ENCODE peak calls at places on chromosomes 3 and 15, in six cellular contexts. L is OCI-LY7, V is suprapubic skin, U is GM20000, G is heart right ventricle, W is fibroblast of pulmonary artery. B is an unnamed sample.

GRCh38 chr3:149575213-149575961 is 82.4 kb downstream of the WWTR1 start:
- DNase-seq in W (peak), V (peak), U (no peak), G (peak), L (no peak), B (no peak)

GRCh38 chr15:28875461-28875965 is 10.3 kb upstream of the APBA2 start:
- DNase-seq in V (no peak), U (no peak), W (no peak), L (no peak), G (no peak), B (no peak)

GRCh38 chr3:129058441-129059194 is 2.0 kb upstream of the GP9 start:
- DNase-seq in W (no peak), G (no peak), L (peak), U (no peak), V (no peak), B (no peak)

GRCh38 chr3:63970596-63971468 is 52.5 kb downstream of the PSMD6 start:
- DNase-seq in U (no peak), L (no peak), G (no peak), W (no peak), V (no peak), B (no peak)

GRCh38 chr3:194964809-194965208 is 279.1 kb downstream of the FAM43A start:
- DNase-seq in L (no peak), V (no peak), W (no peak), G (no peak), U (no peak), B (no peak)

GRCh38 chr15:85620321-85621044 is 174.2 kb downstream of the KLHL25 start:
- DNase-seq in L (no peak), U (no peak), G (peak), V (no peak), W (peak), B (no peak)

GRCh38 chr3:144415492-144415891 is 443.9 kb downstream of the DIPK2A start:
- DNase-seq in V (no peak), G (no peak), L (no peak), W (no peak), U (no peak), B (no peak)

GRCh38 chr15:67915374-67916050 is 75.7 kb upstream of the RNU6-1 start:
- DNase-seq in W (peak), U (no peak), G (peak), L (no peak), V (no peak), B (no peak)

GRCh38 chr3:177652556-177653290 is 455.4 kb upstream of the TBL1XR1 start:
- DNase-seq in G (no peak), U (no peak), L (no peak), V (no peak), W (no peak), B (no peak)

GRCh38 chr15:96693990-96694517 is 363.6 kb downstream of the NR2F2 start:
- DNase-seq in G (no peak), W (no peak), U (no peak), V (no peak), L (no peak), B (no peak)

GRCh38 chr3:11713171-11713570 is 69.5 kb upstream of the VGLL4 start:
- DNase-seq in U (no peak), G (no peak), W (no peak), L (no peak), V (no peak), B (no peak)

GRCh38 chr3:127712881-127713771 is 40.4 kb downstream of the ABTB1 start:
- DNase-seq in W (no peak), G (no peak), L (no peak), U (no peak), V (peak), B (no peak)

GRCh38 chr3:187739125-187739560 is 6.1 kb downstream of the BCL6 start:
- DNase-seq in U (no peak), L (peak), G (no peak), V (peak), W (no peak), B (no peak)

GRCh38 chr15:96327155-96327741 is 3.3 kb upstream of the NR2F2 start:
- DNase-seq in L (peak), W (peak), U (peak), V (no peak), G (no peak), B (no peak)

GRCh38 chr3:39497753-39498152 is 30.3 kb downstream of the MOBP start:
- DNase-seq in V (no peak), W (no peak), L (no peak), G (no peak), U (no peak), B (no peak)

GRCh38 chr3:9948586-9948985 is 3.6 kb downstream of the PRRT3 start:
- DNase-seq in W (no peak), V (no peak), U (peak), G (no peak), L (no peak), B (no peak)

GRCh38 chr15:68204776-68205557 is at the start of gene CALML4:
- DNase-seq in G (peak), W (peak), U (no peak), V (peak), L (no peak), B (no peak)

GRCh38 chr15:82040862-82041261 is 5.0 kb downstream of the MEX3B start:
- DNase-seq in G (no peak), L (no peak), W (no peak), U (no peak), V (no peak), B (no peak)

GRCh38 chr3:8371085-8371551 is 130.5 kb upstream of the LMCD1 start:
- DNase-seq in V (no peak), U (no peak), W (peak), L (no peak), G (no peak), B (no peak)

GRCh38 chr3:29065211-29065785 is 215.6 kb upstream of the RBMS3 start:
- DNase-seq in V (peak), L (no peak), G (peak), W (peak), U (no peak), B (no peak)

GRCh38 chr3:178288074-178288473 is 248.2 kb upstream of the KCNMB2 start:
- DNase-seq in V (no peak), U (no peak), W (no peak), G (no peak), L (no peak), B (no peak)

GRCh38 chr3:66053783-66054094 is 15.0 kb upstream of the MAGI1 start:
- DNase-seq in L (no peak), W (no peak), U (no peak), G (no peak), V (no peak), B (no peak)

GRCh38 chr15:35697549-35698299 is 151.8 kb upstream of the DPH6 start:
- DNase-seq in W (peak), U (no peak), L (no peak), V (no peak), G (no peak), B (no peak)

GRCh38 chr3:145191543-145191942 is 969.4 kb downstream of the PLOD2 start:
- DNase-seq in W (peak), G (no peak), U (no peak), V (no peak), L (no peak), B (no peak)

GRCh38 chr15:34737379-34737928 is 17.3 kb downstream of the GJD2 start:
- DNase-seq in G (peak), V (no peak), L (no peak), U (no peak), W (no peak), B (no peak)

GRCh38 chr3:38545983-38546382 is 49.8 kb downstream of the EXOG start:
- DNase-seq in W (no peak), U (no peak), L (no peak), G (no peak), V (no peak), B (no peak)

GRCh38 chr3:69161587-69162196 is 39.3 kb upstream of the LMOD3 start:
- DNase-seq in U (peak), V (no peak), W (peak), L (peak), G (peak), B (peak)

GRCh38 chr3:42884324-42884723 is 8.6 kb upstream of the CYP8B1 start:
- DNase-seq in L (no peak), V (no peak), G (no peak), W (no peak), U (no peak), B (no peak)

GRCh38 chr3:119145500-119146167 is at the start of gene TEX55:
- DNase-seq in W (peak), G (peak), L (peak), V (no peak), U (peak), B (peak)

GRCh38 chr3:100063929-100064461 is 50.3 kb downstream of the FILIP1L start:
- DNase-seq in W (peak), U (no peak), L (no peak), V (no peak), G (no peak), B (no peak)

GRCh38 chr3:43997788-43998373 is 243.8 kb upstream of the TOPAZ1 start:
- DNase-seq in U (peak), V (no peak), G (no peak), L (peak), W (no peak), B (no peak)

GRCh38 chr3:43995078-43995928 is 246.4 kb upstream of the TOPAZ1 start:
- DNase-seq in W (no peak), U (peak), G (no peak), L (peak), V (no peak), B (peak)

GRCh38 chr3:43998374-43998840 is 243.3 kb upstream of the TOPAZ1 start:
- DNase-seq in U (peak), V (no peak), G (no peak), W (no peak), L (peak), B (no peak)

GRCh38 chr3:43995929-43996378 is 245.7 kb upstream of the TOPAZ1 start:
- DNase-seq in L (peak), W (no peak), G (no peak), U (peak), V (no peak), B (no peak)

DNA sequence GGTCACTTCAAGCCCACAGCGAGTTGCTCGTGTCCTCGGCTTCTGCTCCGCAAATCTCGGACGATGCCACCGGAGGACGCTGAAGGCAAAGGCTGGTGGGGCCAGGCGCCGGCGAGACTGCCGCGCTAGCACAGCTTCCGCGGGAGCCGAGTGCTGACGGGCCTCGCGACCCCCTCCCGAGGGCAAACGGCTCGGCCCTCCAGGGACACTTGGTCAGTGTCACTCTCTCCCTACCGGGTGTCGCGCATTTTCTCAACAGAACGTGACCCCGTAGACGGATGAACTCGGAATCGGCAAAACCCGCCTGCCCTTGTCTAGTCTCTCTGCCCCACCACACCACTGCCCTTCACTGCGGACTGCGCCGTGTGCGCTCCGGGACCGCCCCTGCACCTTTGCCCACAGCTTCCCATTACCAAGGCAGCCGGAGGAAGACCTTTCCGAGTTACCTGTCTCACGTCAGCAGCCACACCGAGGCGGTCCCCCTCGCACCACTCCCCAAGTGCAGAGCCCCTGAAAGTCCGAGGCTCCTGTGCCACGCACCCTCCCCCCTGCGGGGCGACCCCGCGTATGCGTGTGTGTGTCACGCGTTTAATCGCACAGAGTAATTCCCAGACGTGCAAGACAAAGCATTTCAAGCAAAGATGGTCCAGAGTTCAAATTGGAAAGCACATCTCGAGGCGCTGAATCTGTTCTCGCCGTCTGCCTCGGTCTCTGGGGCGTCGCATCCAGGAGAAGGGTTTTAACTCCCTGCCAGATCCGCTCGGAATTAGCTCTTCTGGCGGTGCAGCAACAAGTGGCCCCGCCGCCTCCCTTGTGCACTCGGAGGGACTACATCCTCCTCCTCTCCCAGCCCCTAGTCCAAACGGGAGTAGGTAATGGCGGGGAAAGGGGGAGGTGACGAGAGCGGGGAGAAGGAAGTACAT is 245.0 kb upstream of the TOPAZ1 start:
- DNase-seq in L (peak), W (peak), G (peak), U (peak), V (no peak), B (peak)
- TF ChIP-seq CTCF in L (peak), W (no peak), G (peak), U (peak), V (no peak), B (peak)

DNA sequence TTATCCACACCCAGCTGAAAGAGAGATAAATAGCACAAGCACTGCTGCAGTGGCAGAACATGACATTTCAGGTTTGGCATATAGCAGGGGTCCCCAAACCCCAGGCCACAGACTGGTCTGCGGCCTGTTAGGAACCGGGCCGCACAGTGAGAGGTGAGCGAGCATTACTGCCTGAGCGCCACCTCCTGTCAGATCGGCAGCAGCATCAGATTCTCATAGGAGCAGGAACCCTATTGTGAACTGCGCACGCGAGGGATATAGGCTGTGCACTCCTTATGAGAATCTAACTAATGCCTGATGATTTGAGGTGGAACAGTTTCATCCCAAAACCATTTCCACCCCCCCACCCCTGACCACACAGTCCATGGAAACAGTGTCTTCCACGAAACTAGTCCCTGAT is 54.6 kb downstream of the CCR4 start:
- DNase-seq in V (no peak), G (no peak), L (no peak), U (no peak), W (no peak), B (no peak)
- TF ChIP-seq CTCF in V (no peak), G (no peak), L (peak), U (no peak), W (no peak), B (no peak)

GRCh38 chr3:189361103-189361835 is 189.5 kb downstream of the TPRG1 start:
- DNase-seq in V (no peak), U (no peak), L (no peak), G (no peak), W (no peak), B (no peak)

GRCh38 chr3:189363856-189364255 is 192.1 kb downstream of the TPRG1 start:
- DNase-seq in G (peak), U (no peak), V (no peak), L (no peak), W (peak), B (no peak)

GRCh38 chr3:189369636-189370035 is 197.9 kb downstream of the TPRG1 start:
- DNase-seq in G (no peak), L (no peak), V (no peak), U (no peak), W (no peak), B (no peak)

GRCh38 chr3:189368384-189368783 is 196.6 kb downstream of the TPRG1 start:
- DNase-seq in L (peak), V (no peak), G (no peak), W (no peak), U (peak), B (no peak)

DNA sequence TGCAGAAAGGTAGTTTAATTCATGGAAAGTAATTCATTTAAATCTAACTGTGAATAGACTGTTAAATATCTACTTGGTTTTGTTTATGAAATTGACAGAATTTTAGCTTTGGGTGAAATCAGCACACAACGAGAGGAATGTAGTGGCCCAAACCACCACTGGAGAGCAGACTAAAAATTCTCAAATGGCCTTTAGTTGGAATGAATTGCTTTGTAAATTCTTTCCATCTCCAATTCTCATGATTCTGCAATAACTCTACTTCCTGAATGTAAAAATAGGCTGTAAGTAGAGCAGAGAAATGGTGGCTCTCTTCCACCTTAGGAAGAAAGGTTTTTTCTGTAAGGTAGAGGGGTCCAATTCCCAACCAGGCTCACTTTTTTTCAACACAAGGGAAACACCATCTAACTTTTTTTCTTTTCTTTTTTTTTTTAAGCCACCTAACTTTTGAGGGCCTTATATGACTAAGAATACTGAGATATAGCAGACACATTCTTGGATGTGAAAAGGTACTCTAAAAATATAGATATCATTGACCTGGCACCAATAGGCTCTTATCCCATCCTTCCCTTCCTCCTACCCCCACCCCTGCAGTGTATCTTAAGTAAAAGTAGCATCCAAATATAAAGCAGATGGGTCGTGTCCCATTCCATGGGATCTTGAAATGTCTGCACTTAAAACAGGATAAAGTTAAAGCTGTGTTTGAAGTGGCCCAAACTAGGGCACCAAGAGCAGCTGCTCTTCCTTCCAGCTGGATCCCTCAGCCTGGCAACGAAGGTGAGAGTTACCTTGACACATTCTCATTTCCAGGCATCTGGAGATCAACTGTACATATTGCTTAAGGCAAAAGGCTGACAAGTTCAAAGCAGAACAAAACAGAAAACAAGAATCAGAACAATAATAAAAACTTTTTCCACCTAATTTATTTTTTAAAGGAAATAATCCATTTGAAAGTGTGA is 194.1 kb downstream of the TPRG1 start:
- DNase-seq in G (no peak), L (no peak), U (no peak), V (no peak), W (peak), B (no peak)
- TF ChIP-seq CTCF in G (no peak), L (no peak), U (no peak), V (no peak), W (no peak), B (no peak)

DNA sequence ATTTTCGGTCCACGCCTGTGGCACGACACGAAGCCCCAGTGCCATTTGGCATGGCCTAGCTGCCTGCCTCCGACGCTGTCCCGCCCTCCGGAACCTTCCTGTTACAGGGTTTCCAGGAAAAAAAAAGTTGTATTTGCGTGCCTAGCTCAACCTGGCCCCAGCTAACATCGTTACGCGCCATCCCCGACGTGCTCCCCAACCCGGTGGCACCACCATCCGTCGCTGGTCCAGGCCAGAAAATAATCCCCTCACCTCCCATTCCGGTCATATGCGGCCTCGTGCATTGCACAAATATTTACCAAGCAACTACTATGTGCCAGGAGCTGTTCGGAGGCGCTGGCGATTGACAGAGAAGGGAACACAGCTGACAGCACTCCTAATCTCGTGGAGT is 1.4 kb upstream of the CYP1A1 start:
- DNase-seq in G (no peak), W (no peak), L (no peak), V (no peak), U (no peak), B (no peak)
- TF ChIP-seq CTCF in G (no peak), W (no peak), L (no peak), V (no peak), U (no peak), B (no peak)

GRCh38 chr15:78284758-78285157 is 14.7 kb downstream of the SKIC8 start:
- DNase-seq in U (no peak), W (no peak), L (no peak), G (no peak), V (no peak), B (no peak)
- TF ChIP-seq CTCF in U (no peak), W (no peak), L (peak), G (no peak), V (no peak), B (peak)

GRCh38 chr3:25589104-25589782 is 75.5 kb downstream of the TOP2B start:
- DNase-seq in L (no peak), V (no peak), W (no peak), U (no peak), G (no peak), B (no peak)

GRCh38 chr3:25588441-25589103 is 76.1 kb downstream of the TOP2B start:
- DNase-seq in W (no peak), L (no peak), U (no peak), G (no peak), V (no peak), B (no peak)

GRCh38 chr3:25594007-25594502 is 70.7 kb downstream of the TOP2B start:
- DNase-seq in V (no peak), L (peak), G (peak), U (no peak), W (peak), B (no peak)

GRCh38 chr3:25589783-25590258 is 74.9 kb downstream of the TOP2B start:
- DNase-seq in W (no peak), G (peak), U (no peak), V (no peak), L (no peak), B (no peak)

DNA sequence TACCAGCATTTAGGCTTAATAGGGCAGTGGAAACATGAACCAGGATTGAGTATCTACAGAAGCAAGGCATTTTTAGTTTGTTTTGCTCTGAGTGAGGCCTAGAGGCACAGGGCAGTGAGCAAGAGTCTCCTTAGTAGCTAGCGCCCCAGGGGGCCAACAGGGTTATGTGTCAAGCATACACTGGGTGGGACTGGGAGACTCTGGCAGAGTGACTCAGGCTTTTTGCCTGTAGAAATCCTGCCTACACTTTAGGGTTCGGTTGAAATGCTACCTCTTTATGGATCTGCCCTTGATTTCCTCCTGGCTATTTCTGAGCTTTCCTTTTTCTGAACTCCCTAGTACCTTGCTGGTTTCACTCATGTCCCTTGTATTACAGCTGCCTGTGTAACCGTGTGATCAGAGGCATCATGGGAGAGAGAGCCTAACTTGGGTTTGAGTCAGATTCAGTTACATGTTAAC is 72.2 kb downstream of the TOP2B start:
- DNase-seq in L (peak), V (no peak), W (peak), U (no peak), G (peak), B (no peak)
- TF ChIP-seq CTCF in L (peak), V (no peak), W (peak), U (no peak), G (peak), B (no peak)

B was measured in GM10248.